ENCODE peak calls at places on chromosomes 2 and 18, in six cellular contexts. One of them, this sample, is unnamed.

GRCh38 chr18:4908239-4908638 is 288.8 kb downstream of the AKAIN1 start:
- DNase-seq in stomach: no peak
- DNase-seq in endothelial cell of umbilical vein: no peak
- DNase-seq in IMR-90: no peak
- DNase-seq in lower leg skin: no peak
- DNase-seq in esophagus squamous epithelium: no peak
- DNase-seq in this sample: no peak

GRCh38 chr18:79566841-79567370 is 112.7 kb upstream of the CTDP1 start:
- DNase-seq in stomach: no peak
- DNase-seq in endothelial cell of umbilical vein: no peak
- DNase-seq in IMR-90: no peak
- DNase-seq in lower leg skin: no peak
- DNase-seq in esophagus squamous epithelium: no peak
- DNase-seq in this sample: peak

GRCh38 chr2:181764095-181764963 is 84.0 kb upstream of the NEUROD1 start:
- DNase-seq in stomach: no peak
- DNase-seq in endothelial cell of umbilical vein: peak
- DNase-seq in IMR-90: no peak
- DNase-seq in lower leg skin: no peak
- DNase-seq in esophagus squamous epithelium: no peak
- DNase-seq in this sample: no peak

GRCh38 chr2:68771211-68771721 is 36.7 kb downstream of the ARHGAP25 start:
- DNase-seq in stomach: no peak
- DNase-seq in endothelial cell of umbilical vein: peak
- DNase-seq in IMR-90: peak
- DNase-seq in lower leg skin: peak
- DNase-seq in esophagus squamous epithelium: no peak
- DNase-seq in this sample: no peak

GRCh38 chr2:21999522-21999921 is 875.8 kb downstream of the TDRD15 start:
- DNase-seq in stomach: no peak
- DNase-seq in endothelial cell of umbilical vein: no peak
- DNase-seq in IMR-90: no peak
- DNase-seq in lower leg skin: no peak
- DNase-seq in esophagus squamous epithelium: no peak
- DNase-seq in this sample: no peak

GRCh38 chr18:66668706-66669105 is 64.8 kb upstream of the CDH19 start:
- DNase-seq in stomach: no peak
- DNase-seq in endothelial cell of umbilical vein: no peak
- DNase-seq in IMR-90: no peak
- DNase-seq in lower leg skin: no peak
- DNase-seq in esophagus squamous epithelium: no peak
- DNase-seq in this sample: no peak

GRCh38 chr18:8630546-8630945 is 21.3 kb downstream of the RAB12 start:
- DNase-seq in stomach: no peak
- DNase-seq in endothelial cell of umbilical vein: no peak
- DNase-seq in IMR-90: no peak
- DNase-seq in lower leg skin: no peak
- DNase-seq in esophagus squamous epithelium: no peak
- DNase-seq in this sample: no peak

GRCh38 chr2:62941413-62941812 is 109.2 kb upstream of the OTX1 start:
- DNase-seq in stomach: no peak
- DNase-seq in endothelial cell of umbilical vein: no peak
- DNase-seq in IMR-90: no peak
- DNase-seq in lower leg skin: no peak
- DNase-seq in esophagus squamous epithelium: no peak
- DNase-seq in this sample: no peak

GRCh38 chr18:43785145-43785544 is 507.9 kb upstream of the SYT4 start:
- DNase-seq in stomach: no peak
- DNase-seq in endothelial cell of umbilical vein: no peak
- DNase-seq in IMR-90: no peak
- DNase-seq in lower leg skin: no peak
- DNase-seq in esophagus squamous epithelium: no peak
- DNase-seq in this sample: no peak

GRCh38 chr2:26330114-26330581 is 15.8 kb upstream of the SELENOI start:
- DNase-seq in stomach: peak
- DNase-seq in endothelial cell of umbilical vein: peak
- DNase-seq in IMR-90: peak
- DNase-seq in lower leg skin: peak
- DNase-seq in esophagus squamous epithelium: peak
- DNase-seq in this sample: peak

GRCh38 chr2:10221443-10221842 is 81.3 kb upstream of the HPCAL1 start:
- DNase-seq in stomach: no peak
- DNase-seq in endothelial cell of umbilical vein: no peak
- DNase-seq in IMR-90: no peak
- DNase-seq in lower leg skin: no peak
- DNase-seq in esophagus squamous epithelium: no peak
- DNase-seq in this sample: no peak

GRCh38 chr2:239824051-239824694 is 201.0 kb downstream of the NDUFA10 start:
- DNase-seq in stomach: peak
- DNase-seq in endothelial cell of umbilical vein: no peak
- DNase-seq in IMR-90: no peak
- DNase-seq in lower leg skin: peak
- DNase-seq in esophagus squamous epithelium: no peak
- DNase-seq in this sample: peak

GRCh38 chr2:113167962-113168340 is 5.8 kb upstream of the PSD4 start:
- DNase-seq in stomach: no peak
- DNase-seq in endothelial cell of umbilical vein: no peak
- DNase-seq in IMR-90: no peak
- DNase-seq in lower leg skin: peak
- DNase-seq in esophagus squamous epithelium: no peak
- DNase-seq in this sample: no peak

GRCh38 chr2:190043441-190043840 is 19.1 kb downstream of the MSTN start:
- DNase-seq in stomach: no peak
- DNase-seq in endothelial cell of umbilical vein: no peak
- DNase-seq in IMR-90: peak
- DNase-seq in lower leg skin: no peak
- DNase-seq in esophagus squamous epithelium: no peak
- DNase-seq in this sample: no peak

GRCh38 chr2:237408280-237408679 is 5.7 kb downstream of the COL6A3 start:
- DNase-seq in stomach: no peak
- DNase-seq in endothelial cell of umbilical vein: no peak
- DNase-seq in IMR-90: peak
- DNase-seq in lower leg skin: no peak
- DNase-seq in esophagus squamous epithelium: no peak
- DNase-seq in this sample: no peak

GRCh38 chr2:28868611-28869010 is 1.5 kb downstream of the TRMT61B start:
- DNase-seq in stomach: no peak
- DNase-seq in endothelial cell of umbilical vein: no peak
- DNase-seq in IMR-90: no peak
- DNase-seq in lower leg skin: peak
- DNase-seq in esophagus squamous epithelium: no peak
- DNase-seq in this sample: no peak

GRCh38 chr2:205776139-205776538 is 93.8 kb downstream of the NRP2 start:
- DNase-seq in stomach: peak
- DNase-seq in endothelial cell of umbilical vein: no peak
- DNase-seq in IMR-90: no peak
- DNase-seq in lower leg skin: no peak
- DNase-seq in esophagus squamous epithelium: no peak
- DNase-seq in this sample: no peak

GRCh38 chr2:169767243-169767888 is 31.3 kb upstream of the SSB start:
- DNase-seq in stomach: peak
- DNase-seq in endothelial cell of umbilical vein: peak
- DNase-seq in IMR-90: peak
- DNase-seq in lower leg skin: no peak
- DNase-seq in esophagus squamous epithelium: no peak
- DNase-seq in this sample: peak

GRCh38 chr2:157840568-157841156 is 35.5 kb downstream of the ACVR1 start:
- DNase-seq in stomach: peak
- DNase-seq in endothelial cell of umbilical vein: peak
- DNase-seq in IMR-90: peak
- DNase-seq in lower leg skin: no peak
- DNase-seq in esophagus squamous epithelium: no peak
- DNase-seq in this sample: no peak

GRCh38 chr2:171592026-171592555 is 69.8 kb downstream of the CYBRD1 start:
- DNase-seq in stomach: no peak
- DNase-seq in endothelial cell of umbilical vein: no peak
- DNase-seq in IMR-90: no peak
- DNase-seq in lower leg skin: no peak
- DNase-seq in esophagus squamous epithelium: no peak
- DNase-seq in this sample: no peak

GRCh38 chr2:159973325-159973724 is 89.1 kb downstream of the PLA2R1 start:
- DNase-seq in stomach: no peak
- DNase-seq in endothelial cell of umbilical vein: no peak
- DNase-seq in IMR-90: no peak
- DNase-seq in lower leg skin: no peak
- DNase-seq in esophagus squamous epithelium: no peak
- DNase-seq in this sample: no peak

GRCh38 chr2:2557448-2557847 is 226.4 kb upstream of the MYT1L start:
- DNase-seq in stomach: no peak
- DNase-seq in endothelial cell of umbilical vein: no peak
- DNase-seq in IMR-90: no peak
- DNase-seq in lower leg skin: peak
- DNase-seq in esophagus squamous epithelium: no peak
- DNase-seq in this sample: no peak

GRCh38 chr2:27320958-27321543 is 1.8 kb downstream of the MPV17 start:
- DNase-seq in stomach: peak
- DNase-seq in endothelial cell of umbilical vein: peak
- DNase-seq in IMR-90: peak
- DNase-seq in lower leg skin: no peak
- DNase-seq in esophagus squamous epithelium: no peak
- DNase-seq in this sample: peak

DNA sequence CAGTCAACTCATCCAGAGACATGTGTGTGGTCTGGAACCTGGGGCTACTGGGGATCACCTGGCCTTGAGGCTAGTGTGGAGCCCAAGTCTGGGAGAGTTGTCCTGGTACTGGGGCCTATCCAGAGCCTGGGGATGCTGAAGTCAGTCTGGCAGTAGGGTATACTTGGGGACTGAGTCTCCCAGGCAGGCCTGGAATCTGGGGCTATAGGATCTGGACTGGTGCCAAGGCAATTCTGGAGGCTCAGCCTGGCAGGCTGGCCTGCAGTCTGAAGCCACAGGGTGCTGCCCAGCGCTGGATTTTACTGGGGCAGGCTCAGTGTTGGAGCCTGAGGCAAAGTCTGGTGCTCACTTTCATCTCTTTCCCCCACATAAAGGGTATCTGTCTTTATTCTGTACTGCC is 46.5 kb downstream of the AQP4 start:
- DNase-seq in stomach: no peak
- DNase-seq in endothelial cell of umbilical vein: no peak
- DNase-seq in IMR-90: no peak
- DNase-seq in lower leg skin: no peak
- DNase-seq in esophagus squamous epithelium: no peak
- DNase-seq in this sample: no peak
- H3K4me3 ChIP-seq in stomach: no peak
- H3K4me3 ChIP-seq in endothelial cell of umbilical vein: no peak
- H3K4me3 ChIP-seq in IMR-90: no peak
- H3K4me3 ChIP-seq in lower leg skin: no peak
- H3K4me3 ChIP-seq in esophagus squamous epithelium: no peak
- H3K4me3 ChIP-seq in this sample: no peak

GRCh38 chr18:69941183-69941582 is 6.5 kb downstream of the CD226 start:
- DNase-seq in stomach: no peak
- DNase-seq in endothelial cell of umbilical vein: no peak
- DNase-seq in IMR-90: no peak
- DNase-seq in lower leg skin: no peak
- DNase-seq in esophagus squamous epithelium: no peak
- DNase-seq in this sample: no peak
- TF ChIP-seq POLR2A in stomach: no peak
- TF ChIP-seq POLR2A in endothelial cell of umbilical vein: no peak
- TF ChIP-seq POLR2A in IMR-90: no peak
- TF ChIP-seq POLR2A in lower leg skin: no peak
- TF ChIP-seq POLR2A in esophagus squamous epithelium: no peak
- TF ChIP-seq POLR2A in this sample: no peak

DNA sequence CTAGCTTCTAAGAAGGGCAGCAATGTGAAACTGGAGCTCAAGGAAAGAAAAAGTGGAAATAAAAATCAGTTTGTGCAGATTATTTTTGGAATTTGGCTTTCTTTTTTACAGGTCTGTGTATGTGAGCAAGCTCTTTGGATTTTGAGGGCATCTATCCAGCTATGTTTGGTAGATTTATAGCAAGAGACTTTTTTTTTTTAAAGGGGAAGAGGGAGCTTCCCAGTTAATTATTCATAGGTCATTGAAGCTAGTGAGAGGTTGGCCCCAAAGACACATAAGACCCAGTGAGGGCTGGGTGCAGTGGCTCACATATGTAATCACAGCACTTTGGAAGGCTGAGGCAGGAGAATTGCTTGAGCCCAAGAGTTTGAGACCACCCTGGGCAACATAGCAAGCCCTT is 24.0 kb upstream of the COLEC12 start:
- DNase-seq in stomach: no peak
- DNase-seq in endothelial cell of umbilical vein: peak
- DNase-seq in IMR-90: peak
- DNase-seq in lower leg skin: no peak
- DNase-seq in esophagus squamous epithelium: no peak
- DNase-seq in this sample: no peak
- H3K4me3 ChIP-seq in stomach: no peak
- H3K4me3 ChIP-seq in endothelial cell of umbilical vein: no peak
- H3K4me3 ChIP-seq in IMR-90: no peak
- H3K4me3 ChIP-seq in lower leg skin: no peak
- H3K4me3 ChIP-seq in esophagus squamous epithelium: no peak
- H3K4me3 ChIP-seq in this sample: no peak

GRCh38 chr2:219498280-219499057 is at the start of gene GMPPA:
- DNase-seq in stomach: peak
- DNase-seq in endothelial cell of umbilical vein: peak
- DNase-seq in IMR-90: peak
- DNase-seq in lower leg skin: peak
- DNase-seq in esophagus squamous epithelium: peak
- DNase-seq in this sample: peak

GRCh38 chr2:219497495-219498279 is 1.0 kb upstream of the GMPPA start:
- DNase-seq in stomach: peak
- DNase-seq in endothelial cell of umbilical vein: peak
- DNase-seq in IMR-90: peak
- DNase-seq in lower leg skin: peak
- DNase-seq in esophagus squamous epithelium: peak
- DNase-seq in this sample: peak

GRCh38 chr2:219496247-219496646 is 2.4 kb upstream of the GMPPA start:
- DNase-seq in stomach: no peak
- DNase-seq in endothelial cell of umbilical vein: no peak
- DNase-seq in IMR-90: no peak
- DNase-seq in lower leg skin: no peak
- DNase-seq in esophagus squamous epithelium: no peak
- DNase-seq in this sample: no peak

GRCh38 chr2:219495531-219496122 is 3.1 kb upstream of the GMPPA start:
- DNase-seq in stomach: peak
- DNase-seq in endothelial cell of umbilical vein: peak
- DNase-seq in IMR-90: peak
- DNase-seq in lower leg skin: no peak
- DNase-seq in esophagus squamous epithelium: no peak
- DNase-seq in this sample: no peak

DNA sequence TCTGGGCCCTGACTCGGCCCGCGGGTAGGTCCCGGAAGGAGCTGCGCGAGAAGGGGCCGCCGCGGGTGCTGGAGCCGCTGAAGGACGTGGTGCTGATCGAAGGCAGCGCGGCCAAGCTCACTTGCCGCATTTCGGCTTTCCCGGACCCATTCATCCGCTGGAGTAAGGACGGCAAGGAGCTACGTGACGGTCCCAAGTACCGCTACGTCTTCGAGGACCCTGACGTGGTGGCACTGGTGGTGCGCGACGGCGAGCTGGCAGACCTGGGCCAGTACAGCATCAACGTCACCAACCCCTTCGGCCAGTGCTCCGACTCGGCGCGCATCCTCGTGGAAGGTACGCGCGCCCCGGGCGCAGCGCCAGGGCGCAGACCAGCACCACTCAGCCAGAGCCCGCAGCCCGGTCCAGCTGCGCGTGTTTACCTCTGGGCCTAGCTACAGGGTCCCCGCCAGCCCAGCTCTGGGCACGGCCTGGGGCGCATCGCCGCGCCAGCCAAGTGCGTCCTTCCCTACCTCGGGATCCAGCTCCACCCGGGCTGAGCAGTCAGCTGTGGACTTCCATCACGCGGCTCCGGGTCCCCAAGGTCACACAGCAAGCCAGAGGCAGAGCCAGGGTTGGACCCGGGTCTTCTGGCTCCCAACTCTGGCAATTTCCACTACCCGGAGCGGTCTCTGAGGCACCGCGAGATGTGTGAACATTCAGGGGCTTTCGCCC is 1.8 kb upstream of the GMPPA start:
- DNase-seq in stomach: peak
- DNase-seq in endothelial cell of umbilical vein: no peak
- DNase-seq in IMR-90: no peak
- DNase-seq in lower leg skin: peak
- DNase-seq in esophagus squamous epithelium: no peak
- DNase-seq in this sample: no peak
- TF ChIP-seq POLR2A in stomach: no peak
- TF ChIP-seq POLR2A in endothelial cell of umbilical vein: no peak
- TF ChIP-seq POLR2A in IMR-90: no peak
- TF ChIP-seq POLR2A in lower leg skin: no peak
- TF ChIP-seq POLR2A in esophagus squamous epithelium: no peak
- TF ChIP-seq POLR2A in this sample: no peak

This sample was measured in breast epithelium.